ENCODE peak calls at places on chromosomes 7 and 10, in seven cellular contexts. One of them, this sample, is unnamed.

GRCh38 chr10:84076047-84076388 is 63.3 kb upstream of the GHITM start:
- DNase-seq in GM13976: no peak
- DNase-seq in T-helper 1 cell: no peak
- DNase-seq in H7: no peak
- DNase-seq in astrocyte of the spinal cord: peak
- DNase-seq in cardiac fibroblast: peak
- DNase-seq in NCI-H345: no peak
- DNase-seq in this sample: no peak

GRCh38 chr7:102992820-102993531 is 80.2 kb downstream of the LRRC17 start:
- DNase-seq in astrocyte of the spinal cord: peak
- DNase-seq in GM13976: no peak
- DNase-seq in NCI-H345: no peak
- DNase-seq in cardiac fibroblast: peak
- DNase-seq in H7: no peak
- DNase-seq in T-helper 1 cell: no peak
- DNase-seq in this sample: no peak

GRCh38 chr7:28144266-28144665 is 36.3 kb downstream of the JAZF1 start:
- DNase-seq in cardiac fibroblast: no peak
- DNase-seq in astrocyte of the spinal cord: no peak
- DNase-seq in T-helper 1 cell: no peak
- DNase-seq in GM13976: no peak
- DNase-seq in H7: peak
- DNase-seq in NCI-H345: peak
- DNase-seq in this sample: no peak

GRCh38 chr7:4939971-4940720 is 18.8 kb downstream of the MMD2 start:
- DNase-seq in NCI-H345: no peak
- DNase-seq in T-helper 1 cell: no peak
- DNase-seq in GM13976: no peak
- DNase-seq in cardiac fibroblast: no peak
- DNase-seq in H7: peak
- DNase-seq in astrocyte of the spinal cord: no peak
- DNase-seq in this sample: no peak

GRCh38 chr10:59242991-59243390 is 66.5 kb downstream of the PHYHIPL start:
- DNase-seq in H7: no peak
- DNase-seq in T-helper 1 cell: no peak
- DNase-seq in cardiac fibroblast: no peak
- DNase-seq in GM13976: no peak
- DNase-seq in NCI-H345: no peak
- DNase-seq in astrocyte of the spinal cord: no peak
- DNase-seq in this sample: no peak

GRCh38 chr10:71802715-71803488 is 29.6 kb upstream of the VSIR start:
- DNase-seq in NCI-H345: no peak
- DNase-seq in H7: no peak
- DNase-seq in astrocyte of the spinal cord: no peak
- DNase-seq in cardiac fibroblast: no peak
- DNase-seq in T-helper 1 cell: no peak
- DNase-seq in GM13976: no peak
- DNase-seq in this sample: no peak

GRCh38 chr7:11811709-11812108 is 20.3 kb downstream of the THSD7A start:
- DNase-seq in cardiac fibroblast: no peak
- DNase-seq in NCI-H345: no peak
- DNase-seq in GM13976: no peak
- DNase-seq in H7: no peak
- DNase-seq in astrocyte of the spinal cord: no peak
- DNase-seq in T-helper 1 cell: no peak
- DNase-seq in this sample: no peak

GRCh38 chr10:14240253-14241189 is 90.2 kb downstream of the FRMD4A start:
- DNase-seq in GM13976: no peak
- DNase-seq in H7: peak
- DNase-seq in NCI-H345: peak
- DNase-seq in cardiac fibroblast: no peak
- DNase-seq in astrocyte of the spinal cord: no peak
- DNase-seq in T-helper 1 cell: no peak
- DNase-seq in this sample: no peak

GRCh38 chr7:134831862-134832261 is 52.4 kb downstream of the CALD1 start:
- DNase-seq in GM13976: no peak
- DNase-seq in NCI-H345: no peak
- DNase-seq in T-helper 1 cell: no peak
- DNase-seq in cardiac fibroblast: peak
- DNase-seq in astrocyte of the spinal cord: no peak
- DNase-seq in H7: no peak
- DNase-seq in this sample: no peak

GRCh38 chr10:50392966-50393718 is 141.8 kb upstream of the ASAH2 start:
- DNase-seq in astrocyte of the spinal cord: peak
- DNase-seq in GM13976: no peak
- DNase-seq in NCI-H345: no peak
- DNase-seq in H7: no peak
- DNase-seq in cardiac fibroblast: peak
- DNase-seq in T-helper 1 cell: no peak
- DNase-seq in this sample: no peak

GRCh38 chr7:18508441-18509427 is 13.2 kb downstream of the HDAC9 start:
- DNase-seq in H7: peak
- DNase-seq in NCI-H345: no peak
- DNase-seq in cardiac fibroblast: peak
- DNase-seq in GM13976: peak
- DNase-seq in T-helper 1 cell: no peak
- DNase-seq in astrocyte of the spinal cord: peak
- DNase-seq in this sample: no peak

GRCh38 chr10:45370202-45370955 is 3.6 kb upstream of the ALOX5 start:
- DNase-seq in cardiac fibroblast: no peak
- DNase-seq in astrocyte of the spinal cord: no peak
- DNase-seq in GM13976: no peak
- DNase-seq in T-helper 1 cell: no peak
- DNase-seq in NCI-H345: no peak
- DNase-seq in H7: no peak
- DNase-seq in this sample: no peak

GRCh38 chr7:108211382-108212201 is 81.4 kb upstream of the LAMB4 start:
- DNase-seq in NCI-H345: peak
- DNase-seq in H7: no peak
- DNase-seq in cardiac fibroblast: peak
- DNase-seq in astrocyte of the spinal cord: peak
- DNase-seq in GM13976: no peak
- DNase-seq in T-helper 1 cell: no peak
- DNase-seq in this sample: no peak

GRCh38 chr7:105480931-105481330 is 41.1 kb downstream of the PUS7 start:
- DNase-seq in T-helper 1 cell: no peak
- DNase-seq in GM13976: no peak
- DNase-seq in NCI-H345: no peak
- DNase-seq in astrocyte of the spinal cord: no peak
- DNase-seq in H7: no peak
- DNase-seq in cardiac fibroblast: no peak
- DNase-seq in this sample: no peak

GRCh38 chr10:78763651-78764395 is 304.9 kb upstream of the ZMIZ1 start:
- DNase-seq in H7: no peak
- DNase-seq in cardiac fibroblast: no peak
- DNase-seq in astrocyte of the spinal cord: no peak
- DNase-seq in T-helper 1 cell: no peak
- DNase-seq in GM13976: peak
- DNase-seq in NCI-H345: no peak
- DNase-seq in this sample: no peak

GRCh38 chr10:75428434-75429158 is 2.8 kb upstream of the LRMDA start:
- DNase-seq in astrocyte of the spinal cord: peak
- DNase-seq in T-helper 1 cell: no peak
- DNase-seq in GM13976: no peak
- DNase-seq in NCI-H345: no peak
- DNase-seq in H7: no peak
- DNase-seq in cardiac fibroblast: no peak
- DNase-seq in this sample: no peak

GRCh38 chr7:2405601-2406345 is 2.4 kb downstream of the CHST12 start:
- DNase-seq in cardiac fibroblast: no peak
- DNase-seq in H7: no peak
- DNase-seq in T-helper 1 cell: no peak
- DNase-seq in NCI-H345: no peak
- DNase-seq in GM13976: peak
- DNase-seq in astrocyte of the spinal cord: no peak
- DNase-seq in this sample: no peak

GRCh38 chr10:125768217-125768616 is 7.4 kb downstream of the MMP21 start:
- DNase-seq in H7: no peak
- DNase-seq in NCI-H345: peak
- DNase-seq in T-helper 1 cell: no peak
- DNase-seq in astrocyte of the spinal cord: peak
- DNase-seq in cardiac fibroblast: peak
- DNase-seq in GM13976: no peak
- DNase-seq in this sample: no peak

GRCh38 chr7:141593134-141593533 is 41.9 kb downstream of the AGK start:
- DNase-seq in NCI-H345: no peak
- DNase-seq in GM13976: no peak
- DNase-seq in T-helper 1 cell: no peak
- DNase-seq in H7: no peak
- DNase-seq in astrocyte of the spinal cord: peak
- DNase-seq in cardiac fibroblast: peak
- DNase-seq in this sample: no peak

This sample was measured in activated gamma-delta T cell treated with anti-CD3 and anti-CD28 coated beads, Interleukin-2, amount 50 U/mL, for 16 hours.